ENCODE peak calls at places on chromosomes 13 and 19, in six cellular contexts. R, A, X, K, V and O are unnamed samples.

GRCh38 chr19:35755550-35756371 is 1.1 kb downstream of the HSPB6 start:
- DNase-seq in K (peak), X (no peak), R (peak), A (peak), V (peak), O (no peak)

GRCh38 chr13:30113983-30114491 is 193.3 kb downstream of the KATNAL1 start:
- DNase-seq in X (no peak), V (no peak), A (no peak), R (no peak), K (no peak), O (peak)

GRCh38 chr19:47339196-47339880 is 7.4 kb downstream of the C5AR2 start:
- DNase-seq in A (no peak), X (no peak), K (no peak), R (no peak), V (no peak), O (no peak)

GRCh38 chr19:1355974-1356865 is 27.5 kb upstream of the NDUFS7 start:
- DNase-seq in K (no peak), A (no peak), X (no peak), V (no peak), R (no peak), O (peak)

GRCh38 chr13:68523838-68524424 is 1293.8 kb upstream of the PCDH9 start:
- DNase-seq in R (no peak), X (no peak), V (no peak), A (no peak), K (no peak), O (no peak)

GRCh38 chr19:33226550-33227241 is 1.0 kb upstream of the SLC7A10 start:
- DNase-seq in A (no peak), V (no peak), R (no peak), K (peak), X (no peak), O (no peak)

GRCh38 chr13:80029170-80029569 is 311.8 kb downstream of the SPRY2 start:
- DNase-seq in R (no peak), X (no peak), A (no peak), K (no peak), V (no peak), O (peak)

GRCh38 chr19:57935731-57936130 is 529 bp upstream of the ZNF418 start:
- DNase-seq in R (no peak), A (no peak), X (no peak), K (no peak), V (no peak), O (no peak)

GRCh38 chr13:79457948-79458347 is 23.0 kb upstream of the NDFIP2 start:
- DNase-seq in V (no peak), A (no peak), X (no peak), R (no peak), K (no peak), O (no peak)

GRCh38 chr13:40146586-40147240 is 491.3 kb downstream of the COG6 start:
- DNase-seq in A (no peak), V (no peak), X (no peak), K (no peak), R (no peak), O (peak)

GRCh38 chr13:78601124-78601885 is 2.0 kb downstream of the POU4F1 start:
- DNase-seq in A (no peak), K (no peak), X (no peak), V (no peak), R (no peak), O (no peak)

GRCh38 chr19:35545001-35545854 is at the start of gene TMEM147:
- DNase-seq in R (peak), K (peak), X (peak), V (peak), A (peak), O (peak)

GRCh38 chr13:21606781-21607180 is 2.8 kb upstream of the MICU2 start:
- DNase-seq in V (no peak), K (no peak), X (no peak), R (no peak), A (no peak), O (no peak)

GRCh38 chr19:57192064-57192395 is 730 bp downstream of the ZNF264 start:
- DNase-seq in R (no peak), V (no peak), X (no peak), K (no peak), A (no peak), O (no peak)

GRCh38 chr13:31322025-31322424 is 122.2 kb downstream of the B3GLCT start:
- DNase-seq in K (peak), X (no peak), R (no peak), A (no peak), V (no peak), O (no peak)

GRCh38 chr19:5354403-5354802 is 13.8 kb upstream of the PTPRS start:
- DNase-seq in R (peak), X (no peak), A (no peak), V (no peak), K (no peak), O (no peak)

GRCh38 chr13:62250501-62251175 is 835.0 kb upstream of the PCDH20 start:
- DNase-seq in R (no peak), K (no peak), A (no peak), V (no peak), X (no peak), O (no peak)

GRCh38 chr19:1521636-1522035 is 2.2 kb upstream of the PLK5 start:
- DNase-seq in X (no peak), V (no peak), A (peak), K (no peak), R (no peak), O (peak)

GRCh38 chr19:1057185-1057857 is 9.6 kb upstream of the ARHGAP45 start:
- DNase-seq in V (no peak), A (no peak), K (no peak), R (no peak), X (no peak), O (peak)